ENCODE peak calls at places on chromosomes 16 and 17, in five cellular contexts. One of them, this sample, is unnamed.

GRCh38 chr17:39607851-39608130 is at the start of gene NEUROD2:
- DNase-seq in tibial nerve: no peak
- DNase-seq in brain microvascular endothelial cell: no peak
- DNase-seq in lung: no peak
- DNase-seq in cardiac fibroblast: no peak
- DNase-seq in this sample: no peak

GRCh38 chr16:78227855-78228254 is 128.4 kb downstream of the WWOX start:
- DNase-seq in tibial nerve: no peak
- DNase-seq in brain microvascular endothelial cell: no peak
- DNase-seq in cardiac fibroblast: no peak
- DNase-seq in lung: peak
- DNase-seq in this sample: no peak

GRCh38 chr16:21603920-21604319 is 4.5 kb downstream of the METTL9 start:
- DNase-seq in cardiac fibroblast: no peak
- DNase-seq in lung: no peak
- DNase-seq in brain microvascular endothelial cell: no peak
- DNase-seq in tibial nerve: no peak
- DNase-seq in this sample: no peak

GRCh38 chr16:88486398-88487123 is 33.5 kb downstream of the ZFPM1 start:
- DNase-seq in brain microvascular endothelial cell: no peak
- DNase-seq in lung: no peak
- DNase-seq in tibial nerve: no peak
- DNase-seq in cardiac fibroblast: no peak
- DNase-seq in this sample: no peak

GRCh38 chr16:46866286-46866685 is 17.9 kb upstream of the GPT2 start:
- DNase-seq in cardiac fibroblast: no peak
- DNase-seq in lung: no peak
- DNase-seq in brain microvascular endothelial cell: no peak
- DNase-seq in tibial nerve: no peak
- DNase-seq in this sample: no peak

GRCh38 chr16:85134076-85134793 is 22.0 kb upstream of the CIBAR2 start:
- DNase-seq in lung: no peak
- DNase-seq in tibial nerve: no peak
- DNase-seq in brain microvascular endothelial cell: no peak
- DNase-seq in cardiac fibroblast: no peak
- DNase-seq in this sample: no peak

GRCh38 chr16:67855789-67856188 is 8.3 kb upstream of the CENPT start:
- DNase-seq in tibial nerve: no peak
- DNase-seq in cardiac fibroblast: no peak
- DNase-seq in lung: no peak
- DNase-seq in brain microvascular endothelial cell: no peak
- DNase-seq in this sample: no peak

GRCh38 chr17:38879878-38880727 is 10.2 kb downstream of the LASP1 start:
- DNase-seq in lung: no peak
- DNase-seq in brain microvascular endothelial cell: peak
- DNase-seq in tibial nerve: peak
- DNase-seq in cardiac fibroblast: peak
- DNase-seq in this sample: peak

GRCh38 chr17:48809182-48809581 is 7.8 kb downstream of the TTLL6 start:
- DNase-seq in cardiac fibroblast: no peak
- DNase-seq in lung: peak
- DNase-seq in brain microvascular endothelial cell: no peak
- DNase-seq in tibial nerve: no peak
- DNase-seq in this sample: no peak

GRCh38 chr16:54655171-54655590 is 275.5 kb upstream of the IRX5 start:
- DNase-seq in brain microvascular endothelial cell: no peak
- DNase-seq in cardiac fibroblast: peak
- DNase-seq in tibial nerve: peak
- DNase-seq in lung: peak
- DNase-seq in this sample: no peak

GRCh38 chr17:78707923-78708322 is 74.2 kb downstream of the CYTH1 start:
- DNase-seq in brain microvascular endothelial cell: no peak
- DNase-seq in cardiac fibroblast: no peak
- DNase-seq in lung: no peak
- DNase-seq in tibial nerve: no peak
- DNase-seq in this sample: no peak

GRCh38 chr16:25151996-25152395 is 40.5 kb downstream of the LCMT1 start:
- DNase-seq in lung: no peak
- DNase-seq in brain microvascular endothelial cell: peak
- DNase-seq in tibial nerve: no peak
- DNase-seq in cardiac fibroblast: peak
- DNase-seq in this sample: no peak

GRCh38 chr16:68987734-68988457 is 117.6 kb upstream of the HAS3 start:
- DNase-seq in tibial nerve: no peak
- DNase-seq in lung: no peak
- DNase-seq in brain microvascular endothelial cell: no peak
- DNase-seq in cardiac fibroblast: peak
- DNase-seq in this sample: no peak

GRCh38 chr17:78284146-78284545 is 52.7 kb downstream of the TMEM235 start:
- DNase-seq in brain microvascular endothelial cell: peak
- DNase-seq in tibial nerve: no peak
- DNase-seq in lung: no peak
- DNase-seq in cardiac fibroblast: peak
- DNase-seq in this sample: no peak

GRCh38 chr17:60047590-60047989 is 31.1 kb downstream of the HEATR6 start:
- DNase-seq in brain microvascular endothelial cell: no peak
- DNase-seq in cardiac fibroblast: no peak
- DNase-seq in tibial nerve: no peak
- DNase-seq in lung: no peak
- DNase-seq in this sample: no peak

GRCh38 chr17:34519286-34519685 is 60.1 kb upstream of the TMEM132E start:
- DNase-seq in cardiac fibroblast: no peak
- DNase-seq in lung: no peak
- DNase-seq in tibial nerve: no peak
- DNase-seq in brain microvascular endothelial cell: no peak
- DNase-seq in this sample: no peak

GRCh38 chr16:23464196-23464595 is 11.2 kb upstream of the COG7 start:
- DNase-seq in cardiac fibroblast: no peak
- DNase-seq in lung: no peak
- DNase-seq in brain microvascular endothelial cell: no peak
- DNase-seq in tibial nerve: no peak
- DNase-seq in this sample: no peak

GRCh38 chr17:21377821-21378396 is 1.8 kb downstream of the KCNJ12 start:
- DNase-seq in tibial nerve: no peak
- DNase-seq in lung: no peak
- DNase-seq in brain microvascular endothelial cell: no peak
- DNase-seq in cardiac fibroblast: no peak
- DNase-seq in this sample: no peak

GRCh38 chr16:69187387-69187890 is 475 bp downstream of the SNTB2 start:
- DNase-seq in cardiac fibroblast: no peak
- DNase-seq in brain microvascular endothelial cell: no peak
- DNase-seq in lung: no peak
- DNase-seq in tibial nerve: peak
- DNase-seq in this sample: peak

GRCh38 chr16:85506358-85506911 is 106.7 kb upstream of the GSE1 start:
- DNase-seq in lung: no peak
- DNase-seq in cardiac fibroblast: no peak
- DNase-seq in tibial nerve: no peak
- DNase-seq in brain microvascular endothelial cell: no peak
- DNase-seq in this sample: no peak

GRCh38 chr17:19370493-19370960 is 7.8 kb upstream of the MAPK7 start:
- DNase-seq in tibial nerve: no peak
- DNase-seq in cardiac fibroblast: peak
- DNase-seq in lung: no peak
- DNase-seq in brain microvascular endothelial cell: no peak
- DNase-seq in this sample: no peak

GRCh38 chr17:19723967-19724366 is 7.6 kb upstream of the SLC47A2 start:
- DNase-seq in cardiac fibroblast: no peak
- DNase-seq in lung: no peak
- DNase-seq in tibial nerve: no peak
- DNase-seq in brain microvascular endothelial cell: no peak
- DNase-seq in this sample: peak

GRCh38 chr17:80068301-80069160 is 32.1 kb downstream of the CCDC40 start:
- DNase-seq in tibial nerve: peak
- DNase-seq in cardiac fibroblast: peak
- DNase-seq in lung: no peak
- DNase-seq in brain microvascular endothelial cell: peak
- DNase-seq in this sample: no peak

GRCh38 chr16:30092373-30093010 is 768 bp upstream of the TBX6 start:
- DNase-seq in brain microvascular endothelial cell: peak
- DNase-seq in cardiac fibroblast: peak
- DNase-seq in tibial nerve: peak
- DNase-seq in lung: peak
- DNase-seq in this sample: no peak

GRCh38 chr16:19908921-19909320 is 24.3 kb upstream of the GPRC5B start:
- DNase-seq in tibial nerve: no peak
- DNase-seq in brain microvascular endothelial cell: no peak
- DNase-seq in lung: no peak
- DNase-seq in cardiac fibroblast: no peak
- DNase-seq in this sample: no peak

GRCh38 chr16:89139907-89140361 is 31.6 kb upstream of the CDH15 start:
- DNase-seq in tibial nerve: no peak
- DNase-seq in cardiac fibroblast: no peak
- DNase-seq in brain microvascular endothelial cell: no peak
- DNase-seq in lung: no peak
- DNase-seq in this sample: no peak

GRCh38 chr17:37770631-37771518 is 26.0 kb upstream of the HNF1B start:
- DNase-seq in tibial nerve: peak
- DNase-seq in cardiac fibroblast: peak
- DNase-seq in brain microvascular endothelial cell: peak
- DNase-seq in lung: peak
- DNase-seq in this sample: peak

GRCh38 chr16:69166221-69166833 is 20.6 kb upstream of the SNTB2 start:
- DNase-seq in lung: no peak
- DNase-seq in tibial nerve: no peak
- DNase-seq in cardiac fibroblast: peak
- DNase-seq in brain microvascular endothelial cell: peak
- DNase-seq in this sample: no peak

GRCh38 chr17:79788989-79789942 is 7.6 kb downstream of the CBX8 start:
- DNase-seq in brain microvascular endothelial cell: no peak
- DNase-seq in lung: no peak
- DNase-seq in tibial nerve: no peak
- DNase-seq in cardiac fibroblast: no peak
- DNase-seq in this sample: no peak

GRCh38 chr17:68248199-68248825 is 469 bp downstream of the AMZ2 start:
- DNase-seq in tibial nerve: peak
- DNase-seq in brain microvascular endothelial cell: peak
- DNase-seq in lung: no peak
- DNase-seq in cardiac fibroblast: peak
- DNase-seq in this sample: no peak

GRCh38 chr16:20674684-20675487 is 22.6 kb downstream of the ACSM1 start:
- DNase-seq in brain microvascular endothelial cell: no peak
- DNase-seq in lung: no peak
- DNase-seq in tibial nerve: no peak
- DNase-seq in cardiac fibroblast: peak
- DNase-seq in this sample: no peak

GRCh38 chr17:38673714-38674012 is 1.1 kb downstream of the EPOP start:
- DNase-seq in lung: no peak
- DNase-seq in cardiac fibroblast: no peak
- DNase-seq in brain microvascular endothelial cell: no peak
- DNase-seq in tibial nerve: no peak
- DNase-seq in this sample: no peak

GRCh38 chr17:45425125-45425983 is 7.3 kb downstream of the ARHGAP27 start:
- DNase-seq in brain microvascular endothelial cell: peak
- DNase-seq in cardiac fibroblast: peak
- DNase-seq in lung: peak
- DNase-seq in tibial nerve: no peak
- DNase-seq in this sample: no peak
- TF ChIP-seq CTCF in brain microvascular endothelial cell: peak
- TF ChIP-seq CTCF in cardiac fibroblast: peak
- TF ChIP-seq CTCF in lung: no peak
- TF ChIP-seq CTCF in tibial nerve: no peak
- TF ChIP-seq CTCF in this sample: peak

GRCh38 chr17:58250344-58251011 is 12.1 kb downstream of the LPO start:
- DNase-seq in lung: no peak
- DNase-seq in tibial nerve: no peak
- DNase-seq in brain microvascular endothelial cell: no peak
- DNase-seq in cardiac fibroblast: no peak
- DNase-seq in this sample: peak

GRCh38 chr17:58252141-58252540 is 13.8 kb downstream of the LPO start:
- DNase-seq in lung: no peak
- DNase-seq in cardiac fibroblast: no peak
- DNase-seq in brain microvascular endothelial cell: no peak
- DNase-seq in tibial nerve: no peak
- DNase-seq in this sample: peak

GRCh38 chr17:58253082-58253481 is 14.7 kb downstream of the LPO start:
- DNase-seq in brain microvascular endothelial cell: no peak
- DNase-seq in lung: no peak
- DNase-seq in cardiac fibroblast: no peak
- DNase-seq in tibial nerve: no peak
- DNase-seq in this sample: no peak

GRCh38 chr17:58249270-58250133 is 11.1 kb downstream of the LPO start:
- DNase-seq in lung: peak
- DNase-seq in brain microvascular endothelial cell: peak
- DNase-seq in cardiac fibroblast: peak
- DNase-seq in tibial nerve: peak
- DNase-seq in this sample: peak

GRCh38 chr17:58254803-58255202 is 16.4 kb downstream of the LPO start:
- DNase-seq in brain microvascular endothelial cell: no peak
- DNase-seq in cardiac fibroblast: no peak
- DNase-seq in lung: no peak
- DNase-seq in tibial nerve: no peak
- DNase-seq in this sample: peak
- TF ChIP-seq CTCF in brain microvascular endothelial cell: peak
- TF ChIP-seq CTCF in cardiac fibroblast: no peak
- TF ChIP-seq CTCF in lung: no peak
- TF ChIP-seq CTCF in tibial nerve: no peak
- TF ChIP-seq CTCF in this sample: no peak

GRCh38 chr17:64146418-64147109 is 16.6 kb upstream of the ERN1 start:
- DNase-seq in lung: peak
- DNase-seq in cardiac fibroblast: peak
- DNase-seq in brain microvascular endothelial cell: peak
- DNase-seq in tibial nerve: peak
- DNase-seq in this sample: no peak

GRCh38 chr17:64148017-64148631 is 18.2 kb upstream of the ERN1 start:
- DNase-seq in tibial nerve: no peak
- DNase-seq in cardiac fibroblast: peak
- DNase-seq in lung: no peak
- DNase-seq in brain microvascular endothelial cell: no peak
- DNase-seq in this sample: no peak

GRCh38 chr17:64145751-64146417 is 15.9 kb upstream of the ERN1 start:
- DNase-seq in brain microvascular endothelial cell: peak
- DNase-seq in tibial nerve: peak
- DNase-seq in lung: peak
- DNase-seq in cardiac fibroblast: peak
- DNase-seq in this sample: peak

GRCh38 chr17:64147110-64148016 is 17.4 kb upstream of the ERN1 start:
- DNase-seq in tibial nerve: no peak
- DNase-seq in brain microvascular endothelial cell: no peak
- DNase-seq in lung: no peak
- DNase-seq in cardiac fibroblast: peak
- DNase-seq in this sample: no peak

DNA sequence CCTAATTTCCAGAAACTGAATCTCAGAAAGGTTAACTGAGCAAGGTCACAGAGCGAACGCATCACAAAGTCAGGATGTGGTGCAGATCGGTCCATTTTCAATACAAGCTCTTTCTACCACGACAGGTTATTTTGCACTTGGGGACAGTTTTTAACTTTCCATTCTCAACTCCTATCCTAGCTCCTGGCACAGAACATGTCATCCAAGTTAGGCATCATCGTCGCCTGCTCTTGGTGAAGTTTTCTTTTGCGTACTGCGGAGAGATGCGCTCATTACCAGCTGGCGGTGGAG is 15.5 kb upstream of the ERN1 start:
- DNase-seq in brain microvascular endothelial cell: no peak
- DNase-seq in tibial nerve: no peak
- DNase-seq in lung: no peak
- DNase-seq in cardiac fibroblast: no peak
- DNase-seq in this sample: no peak
- TF ChIP-seq CTCF in brain microvascular endothelial cell: no peak
- TF ChIP-seq CTCF in tibial nerve: no peak
- TF ChIP-seq CTCF in lung: no peak
- TF ChIP-seq CTCF in cardiac fibroblast: no peak
- TF ChIP-seq CTCF in this sample: peak

GRCh38 chr17:65093930-65094329 is 37.4 kb upstream of the GNA13 start:
- DNase-seq in brain microvascular endothelial cell: no peak
- DNase-seq in cardiac fibroblast: no peak
- DNase-seq in tibial nerve: no peak
- DNase-seq in lung: no peak
- DNase-seq in this sample: no peak
- TF ChIP-seq CTCF in brain microvascular endothelial cell: peak
- TF ChIP-seq CTCF in cardiac fibroblast: no peak
- TF ChIP-seq CTCF in tibial nerve: no peak
- TF ChIP-seq CTCF in lung: no peak
- TF ChIP-seq CTCF in this sample: peak